ENCODE peak calls at places on chromosome 20, in five cellular contexts. One of them, this sample, is unnamed.

GRCh38 chr20:10541668-10542411 is 106.7 kb downstream of the SLX4IP start:
- DNase-seq in stimulated activated CD8-positive, alpha-beta memory T cell treated with anti-CD3 and anti-CD28 coated beads, Interleukin-2, amount 100 ng/mL, for 1 hour: no peak
- DNase-seq in astrocyte of the cerebellum: no peak
- DNase-seq in NCI-H345: peak
- DNase-seq in Daoy: peak
- DNase-seq in this sample: no peak

GRCh38 chr20:62977613-62978558 is 25.4 kb downstream of the SLC17A9 start:
- DNase-seq in stimulated activated CD8-positive, alpha-beta memory T cell treated with anti-CD3 and anti-CD28 coated beads, Interleukin-2, amount 100 ng/mL, for 1 hour: peak
- DNase-seq in astrocyte of the cerebellum: no peak
- DNase-seq in NCI-H345: peak
- DNase-seq in Daoy: peak
- DNase-seq in this sample: no peak

GRCh38 chr20:17749979-17750721 is 50.4 kb downstream of the BANF2 start:
- DNase-seq in stimulated activated CD8-positive, alpha-beta memory T cell treated with anti-CD3 and anti-CD28 coated beads, Interleukin-2, amount 100 ng/mL, for 1 hour: no peak
- DNase-seq in astrocyte of the cerebellum: no peak
- DNase-seq in NCI-H345: no peak
- DNase-seq in Daoy: peak
- DNase-seq in this sample: no peak

GRCh38 chr20:18739785-18740184 is 73.8 kb upstream of the SCP2D1 start:
- DNase-seq in stimulated activated CD8-positive, alpha-beta memory T cell treated with anti-CD3 and anti-CD28 coated beads, Interleukin-2, amount 100 ng/mL, for 1 hour: no peak
- DNase-seq in astrocyte of the cerebellum: no peak
- DNase-seq in NCI-H345: no peak
- DNase-seq in Daoy: peak
- DNase-seq in this sample: no peak

GRCh38 chr20:3227511-3227910 is 11.5 kb downstream of the SLC4A11 start:
- DNase-seq in stimulated activated CD8-positive, alpha-beta memory T cell treated with anti-CD3 and anti-CD28 coated beads, Interleukin-2, amount 100 ng/mL, for 1 hour: no peak
- DNase-seq in astrocyte of the cerebellum: no peak
- DNase-seq in NCI-H345: no peak
- DNase-seq in Daoy: no peak
- DNase-seq in this sample: no peak

GRCh38 chr20:39588148-39588757 is 626.1 kb downstream of the DHX35 start:
- DNase-seq in stimulated activated CD8-positive, alpha-beta memory T cell treated with anti-CD3 and anti-CD28 coated beads, Interleukin-2, amount 100 ng/mL, for 1 hour: no peak
- DNase-seq in astrocyte of the cerebellum: no peak
- DNase-seq in NCI-H345: peak
- DNase-seq in Daoy: no peak
- DNase-seq in this sample: no peak

GRCh38 chr20:24370911-24371695 is 98.3 kb upstream of the SYNDIG1 start:
- DNase-seq in stimulated activated CD8-positive, alpha-beta memory T cell treated with anti-CD3 and anti-CD28 coated beads, Interleukin-2, amount 100 ng/mL, for 1 hour: no peak
- DNase-seq in astrocyte of the cerebellum: no peak
- DNase-seq in NCI-H345: no peak
- DNase-seq in Daoy: no peak
- DNase-seq in this sample: no peak

GRCh38 chr20:5353624-5354496 is 37.1 kb upstream of the PROKR2 start:
- DNase-seq in stimulated activated CD8-positive, alpha-beta memory T cell treated with anti-CD3 and anti-CD28 coated beads, Interleukin-2, amount 100 ng/mL, for 1 hour: no peak
- DNase-seq in astrocyte of the cerebellum: no peak
- DNase-seq in NCI-H345: no peak
- DNase-seq in Daoy: peak
- DNase-seq in this sample: peak

GRCh38 chr20:35739294-35740163 is 2.5 kb downstream of the RBM39 start:
- DNase-seq in stimulated activated CD8-positive, alpha-beta memory T cell treated with anti-CD3 and anti-CD28 coated beads, Interleukin-2, amount 100 ng/mL, for 1 hour: no peak
- DNase-seq in astrocyte of the cerebellum: no peak
- DNase-seq in NCI-H345: no peak
- DNase-seq in Daoy: no peak
- DNase-seq in this sample: peak

GRCh38 chr20:43844778-43845614 is 69.7 kb upstream of the TOX2 start:
- DNase-seq in stimulated activated CD8-positive, alpha-beta memory T cell treated with anti-CD3 and anti-CD28 coated beads, Interleukin-2, amount 100 ng/mL, for 1 hour: no peak
- DNase-seq in astrocyte of the cerebellum: peak
- DNase-seq in NCI-H345: peak
- DNase-seq in Daoy: peak
- DNase-seq in this sample: peak

GRCh38 chr20:64102647-64103354 is 4.6 kb downstream of the NPBWR2 start:
- DNase-seq in stimulated activated CD8-positive, alpha-beta memory T cell treated with anti-CD3 and anti-CD28 coated beads, Interleukin-2, amount 100 ng/mL, for 1 hour: no peak
- DNase-seq in astrocyte of the cerebellum: no peak
- DNase-seq in NCI-H345: peak
- DNase-seq in Daoy: no peak
- DNase-seq in this sample: no peak

GRCh38 chr20:10652660-10653191 is 21.1 kb downstream of the JAG1 start:
- DNase-seq in stimulated activated CD8-positive, alpha-beta memory T cell treated with anti-CD3 and anti-CD28 coated beads, Interleukin-2, amount 100 ng/mL, for 1 hour: no peak
- DNase-seq in astrocyte of the cerebellum: no peak
- DNase-seq in NCI-H345: peak
- DNase-seq in Daoy: no peak
- DNase-seq in this sample: no peak

GRCh38 chr20:47309806-47310426 is 46.6 kb downstream of the ZMYND8 start:
- DNase-seq in stimulated activated CD8-positive, alpha-beta memory T cell treated with anti-CD3 and anti-CD28 coated beads, Interleukin-2, amount 100 ng/mL, for 1 hour: no peak
- DNase-seq in astrocyte of the cerebellum: no peak
- DNase-seq in NCI-H345: no peak
- DNase-seq in Daoy: no peak
- DNase-seq in this sample: no peak

GRCh38 chr20:58891686-58892125 is 39.2 kb downstream of the GNAS start:
- DNase-seq in stimulated activated CD8-positive, alpha-beta memory T cell treated with anti-CD3 and anti-CD28 coated beads, Interleukin-2, amount 100 ng/mL, for 1 hour: no peak
- DNase-seq in astrocyte of the cerebellum: no peak
- DNase-seq in NCI-H345: peak
- DNase-seq in Daoy: peak
- DNase-seq in this sample: peak

GRCh38 chr20:44780226-44780625 is 30.1 kb downstream of the RIMS4 start:
- DNase-seq in stimulated activated CD8-positive, alpha-beta memory T cell treated with anti-CD3 and anti-CD28 coated beads, Interleukin-2, amount 100 ng/mL, for 1 hour: no peak
- DNase-seq in astrocyte of the cerebellum: peak
- DNase-seq in NCI-H345: no peak
- DNase-seq in Daoy: peak
- DNase-seq in this sample: peak

This sample was measured in RCC 7860.